ENCODE peak calls at places on chromosomes 4 and X, in eight cellular contexts. One of them, this sample, is unnamed. For H3K27me3, the result is how much of the 10 kb centered on the place peaks cover.

GRCh38 chr4:149766135-149766534 is 49.5 kb downstream of the IQCM start:
- DNase-seq in upper lobe of right lung: no peak
- DNase-seq in mesendoderm: no peak
- DNase-seq in endothelial cell of umbilical vein: no peak
- DNase-seq in psoas muscle: no peak
- DNase-seq in WERI-Rb-1: no peak
- DNase-seq in HepG2: no peak
- DNase-seq in Caco-2: no peak
- DNase-seq in this sample: no peak

GRCh38 chr4:95050980-95051688 is 293.4 kb downstream of the BMPR1B start:
- DNase-seq in upper lobe of right lung: no peak
- DNase-seq in mesendoderm: peak
- DNase-seq in psoas muscle: peak
- DNase-seq in Caco-2: no peak
- DNase-seq in HepG2: no peak
- DNase-seq in endothelial cell of umbilical vein: no peak
- DNase-seq in WERI-Rb-1: no peak
- DNase-seq in this sample: peak

GRCh38 chr4:167787231-167787630 is 305.1 kb upstream of the ANXA10 start:
- DNase-seq in endothelial cell of umbilical vein: no peak
- DNase-seq in mesendoderm: no peak
- DNase-seq in Caco-2: no peak
- DNase-seq in WERI-Rb-1: no peak
- DNase-seq in psoas muscle: no peak
- DNase-seq in upper lobe of right lung: no peak
- DNase-seq in HepG2: no peak
- DNase-seq in this sample: no peak

GRCh38 chr4:2962099-2962455 is 1.1 kb downstream of the NOP14 start:
- DNase-seq in Caco-2: no peak
- DNase-seq in upper lobe of right lung: no peak
- DNase-seq in HepG2: no peak
- DNase-seq in endothelial cell of umbilical vein: peak
- DNase-seq in mesendoderm: no peak
- DNase-seq in psoas muscle: no peak
- DNase-seq in WERI-Rb-1: no peak
- DNase-seq in this sample: no peak

GRCh38 chrX:153886915-153887314 is 942 bp upstream of the L1CAM start:
- DNase-seq in psoas muscle: no peak
- DNase-seq in upper lobe of right lung: no peak
- DNase-seq in HepG2: no peak
- DNase-seq in Caco-2: no peak
- DNase-seq in mesendoderm: peak
- DNase-seq in WERI-Rb-1: no peak
- DNase-seq in endothelial cell of umbilical vein: no peak
- DNase-seq in this sample: no peak

GRCh38 chrX:145716226-145716625 is 101.4 kb upstream of the SLITRK2 start:
- DNase-seq in endothelial cell of umbilical vein: no peak
- DNase-seq in Caco-2: no peak
- DNase-seq in mesendoderm: no peak
- DNase-seq in psoas muscle: no peak
- DNase-seq in HepG2: no peak
- DNase-seq in upper lobe of right lung: no peak
- DNase-seq in WERI-Rb-1: no peak
- DNase-seq in this sample: no peak

GRCh38 chr4:5206391-5206790 is 155.1 kb downstream of the STK32B start:
- DNase-seq in endothelial cell of umbilical vein: no peak
- DNase-seq in upper lobe of right lung: no peak
- DNase-seq in Caco-2: no peak
- DNase-seq in mesendoderm: no peak
- DNase-seq in WERI-Rb-1: no peak
- DNase-seq in psoas muscle: peak
- DNase-seq in HepG2: no peak
- DNase-seq in this sample: no peak

GRCh38 chrX:72269671-72270251 is 7.3 kb downstream of the RPS4X start:
- DNase-seq in upper lobe of right lung: no peak
- DNase-seq in HepG2: no peak
- DNase-seq in WERI-Rb-1: no peak
- DNase-seq in Caco-2: no peak
- DNase-seq in psoas muscle: no peak
- DNase-seq in endothelial cell of umbilical vein: peak
- DNase-seq in mesendoderm: no peak
- DNase-seq in this sample: no peak

GRCh38 chrX:137565921-137566745 is at the start of gene ZIC3:
- DNase-seq in HepG2: no peak
- DNase-seq in mesendoderm: peak
- DNase-seq in Caco-2: no peak
- DNase-seq in endothelial cell of umbilical vein: peak
- DNase-seq in WERI-Rb-1: no peak
- DNase-seq in upper lobe of right lung: peak
- DNase-seq in psoas muscle: peak
- DNase-seq in this sample: peak

GRCh38 chrX:67555578-67556203 is 11.9 kb downstream of the AR start:
- DNase-seq in endothelial cell of umbilical vein: peak
- DNase-seq in upper lobe of right lung: no peak
- DNase-seq in Caco-2: peak
- DNase-seq in psoas muscle: peak
- DNase-seq in HepG2: peak
- DNase-seq in WERI-Rb-1: peak
- DNase-seq in mesendoderm: peak
- DNase-seq in this sample: no peak

GRCh38 chr4:24063771-24064170 is 173.9 kb upstream of the PPARGC1A start:
- DNase-seq in upper lobe of right lung: no peak
- DNase-seq in HepG2: no peak
- DNase-seq in WERI-Rb-1: no peak
- DNase-seq in endothelial cell of umbilical vein: no peak
- DNase-seq in psoas muscle: no peak
- DNase-seq in mesendoderm: no peak
- DNase-seq in Caco-2: no peak
- DNase-seq in this sample: no peak

GRCh38 chr4:165379662-165380061 is 854 bp downstream of the CPE start:
- DNase-seq in HepG2: peak
- DNase-seq in Caco-2: no peak
- DNase-seq in upper lobe of right lung: no peak
- DNase-seq in psoas muscle: peak
- DNase-seq in WERI-Rb-1: peak
- DNase-seq in endothelial cell of umbilical vein: no peak
- DNase-seq in mesendoderm: peak
- DNase-seq in this sample: peak

GRCh38 chrX:124736553-124737240 is 390.3 kb downstream of the SH2D1A start:
- DNase-seq in WERI-Rb-1: no peak
- DNase-seq in HepG2: no peak
- DNase-seq in endothelial cell of umbilical vein: no peak
- DNase-seq in Caco-2: no peak
- DNase-seq in mesendoderm: peak
- DNase-seq in psoas muscle: no peak
- DNase-seq in upper lobe of right lung: no peak
- DNase-seq in this sample: no peak

GRCh38 chrX:2432298-2432863 is 68.4 kb downstream of the DHRSX start:
- DNase-seq in upper lobe of right lung: no peak
- DNase-seq in WERI-Rb-1: no peak
- DNase-seq in HepG2: no peak
- DNase-seq in Caco-2: no peak
- DNase-seq in mesendoderm: no peak
- DNase-seq in endothelial cell of umbilical vein: no peak
- DNase-seq in psoas muscle: no peak
- DNase-seq in this sample: no peak

GRCh38 chr4:148030486-148030885 is 298.6 kb downstream of the ARHGAP10 start:
- DNase-seq in upper lobe of right lung: no peak
- DNase-seq in HepG2: no peak
- DNase-seq in WERI-Rb-1: no peak
- DNase-seq in mesendoderm: no peak
- DNase-seq in endothelial cell of umbilical vein: no peak
- DNase-seq in psoas muscle: no peak
- DNase-seq in Caco-2: no peak
- DNase-seq in this sample: no peak

GRCh38 chrX:153648358-153649177 is 1.6 kb downstream of the DUSP9 start:
- DNase-seq in mesendoderm: no peak
- DNase-seq in Caco-2: no peak
- DNase-seq in psoas muscle: no peak
- DNase-seq in upper lobe of right lung: no peak
- DNase-seq in endothelial cell of umbilical vein: no peak
- DNase-seq in HepG2: no peak
- DNase-seq in WERI-Rb-1: no peak
- DNase-seq in this sample: peak

GRCh38 chr4:57110635-57111546 is 706 bp upstream of the IGFBP7 start:
- DNase-seq in HepG2: no peak
- DNase-seq in mesendoderm: peak
- DNase-seq in Caco-2: no peak
- DNase-seq in psoas muscle: no peak
- DNase-seq in endothelial cell of umbilical vein: peak
- DNase-seq in upper lobe of right lung: peak
- DNase-seq in WERI-Rb-1: peak
- DNase-seq in this sample: peak

GRCh38 chr4:123699823-123700822 is 303.5 kb downstream of the SPRY1 start:
- DNase-seq in HepG2: peak
- DNase-seq in upper lobe of right lung: no peak
- DNase-seq in mesendoderm: peak
- DNase-seq in WERI-Rb-1: no peak
- DNase-seq in endothelial cell of umbilical vein: peak
- DNase-seq in Caco-2: no peak
- DNase-seq in psoas muscle: no peak
- DNase-seq in this sample: no peak

GRCh38 chr4:90845777-90846176 is 718.6 kb downstream of the CCSER1 start:
- DNase-seq in Caco-2: no peak
- DNase-seq in endothelial cell of umbilical vein: peak
- DNase-seq in HepG2: no peak
- DNase-seq in WERI-Rb-1: no peak
- DNase-seq in upper lobe of right lung: no peak
- DNase-seq in psoas muscle: no peak
- DNase-seq in mesendoderm: no peak
- DNase-seq in this sample: no peak

GRCh38 chr4:74619931-74620702 is 174.2 kb downstream of the BTC start:
- DNase-seq in HepG2: no peak
- DNase-seq in WERI-Rb-1: no peak
- DNase-seq in mesendoderm: no peak
- DNase-seq in psoas muscle: no peak
- DNase-seq in endothelial cell of umbilical vein: peak
- DNase-seq in Caco-2: no peak
- DNase-seq in upper lobe of right lung: no peak
- DNase-seq in this sample: no peak

GRCh38 chr4:40888916-40889315 is 139.2 kb downstream of the NSUN7 start:
- DNase-seq in endothelial cell of umbilical vein: no peak
- DNase-seq in WERI-Rb-1: no peak
- DNase-seq in Caco-2: no peak
- DNase-seq in psoas muscle: no peak
- DNase-seq in HepG2: no peak
- DNase-seq in upper lobe of right lung: no peak
- DNase-seq in mesendoderm: no peak
- DNase-seq in this sample: no peak

GRCh38 chr4:99945718-99946345 is 586 bp downstream of the DNAJB14 start:
- DNase-seq in Caco-2: peak
- DNase-seq in WERI-Rb-1: no peak
- DNase-seq in mesendoderm: peak
- DNase-seq in HepG2: peak
- DNase-seq in upper lobe of right lung: no peak
- DNase-seq in endothelial cell of umbilical vein: peak
- DNase-seq in psoas muscle: no peak
- DNase-seq in this sample: peak

GRCh38 chrX:152814048-152814447 is 16.5 kb downstream of the CETN2 start:
- DNase-seq in HepG2: no peak
- DNase-seq in endothelial cell of umbilical vein: peak
- DNase-seq in mesendoderm: no peak
- DNase-seq in upper lobe of right lung: no peak
- DNase-seq in WERI-Rb-1: no peak
- DNase-seq in psoas muscle: no peak
- DNase-seq in Caco-2: no peak
- DNase-seq in this sample: no peak

DNA sequence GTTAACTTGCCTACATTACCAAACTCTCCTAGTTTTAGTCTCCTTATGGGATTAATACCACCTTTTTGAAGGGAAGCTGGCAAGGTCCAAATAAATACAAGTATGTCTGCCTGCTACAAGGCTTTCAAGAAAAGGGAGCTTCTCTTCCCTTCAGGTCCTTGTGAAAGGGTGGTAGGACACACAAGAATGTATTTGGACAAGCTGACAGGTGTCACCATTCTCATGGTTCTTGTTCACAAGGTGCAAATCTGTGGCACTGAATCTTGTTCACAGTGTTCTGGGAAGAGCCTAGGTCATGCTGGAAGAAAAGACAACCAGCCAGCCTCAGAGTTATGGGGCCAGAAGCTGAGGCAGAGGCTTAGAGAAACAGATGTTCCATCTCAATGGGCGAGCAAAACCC is 41.9 kb downstream of the GPC3 start:
- DNase-seq in Caco-2: no peak
- DNase-seq in psoas muscle: no peak
- DNase-seq in mesendoderm: no peak
- DNase-seq in HepG2: no peak
- DNase-seq in WERI-Rb-1: no peak
- DNase-seq in endothelial cell of umbilical vein: no peak
- DNase-seq in upper lobe of right lung: no peak
- DNase-seq in this sample: no peak
- H3K27me3 ChIP-seq in Caco-2: under half
- H3K27me3 ChIP-seq in psoas muscle: under half
- H3K27me3 ChIP-seq in mesendoderm: under half
- H3K27me3 ChIP-seq in HepG2: under half
- H3K27me3 ChIP-seq in WERI-Rb-1: under half
- H3K27me3 ChIP-seq in endothelial cell of umbilical vein: under half
- H3K27me3 ChIP-seq in upper lobe of right lung: under half
- H3K27me3 ChIP-seq in this sample: under half

GRCh38 chrX:151515233-151515632 is 48.2 kb upstream of the PASD1 start:
- DNase-seq in endothelial cell of umbilical vein: no peak
- DNase-seq in upper lobe of right lung: no peak
- DNase-seq in Caco-2: no peak
- DNase-seq in mesendoderm: no peak
- DNase-seq in psoas muscle: no peak
- DNase-seq in WERI-Rb-1: no peak
- DNase-seq in HepG2: no peak
- DNase-seq in this sample: no peak
- H3K27me3 ChIP-seq in endothelial cell of umbilical vein: under half
- H3K27me3 ChIP-seq in upper lobe of right lung: under half
- H3K27me3 ChIP-seq in Caco-2: under half
- H3K27me3 ChIP-seq in mesendoderm: under half
- H3K27me3 ChIP-seq in psoas muscle: under half
- H3K27me3 ChIP-seq in WERI-Rb-1: under half
- H3K27me3 ChIP-seq in HepG2: under half
- H3K27me3 ChIP-seq in this sample: under half

GRCh38 chrX:132757066-132757623 is 201.3 kb downstream of the HS6ST2 start:
- DNase-seq in mesendoderm: peak
- DNase-seq in endothelial cell of umbilical vein: no peak
- DNase-seq in Caco-2: no peak
- DNase-seq in WERI-Rb-1: no peak
- DNase-seq in HepG2: no peak
- DNase-seq in upper lobe of right lung: no peak
- DNase-seq in psoas muscle: no peak
- DNase-seq in this sample: no peak
- H3K27me3 ChIP-seq in mesendoderm: under half
- H3K27me3 ChIP-seq in endothelial cell of umbilical vein: under half
- H3K27me3 ChIP-seq in Caco-2: under half
- H3K27me3 ChIP-seq in WERI-Rb-1: under half
- H3K27me3 ChIP-seq in HepG2: under half
- H3K27me3 ChIP-seq in upper lobe of right lung: under half
- H3K27me3 ChIP-seq in psoas muscle: under half
- H3K27me3 ChIP-seq in this sample: under half

DNA sequence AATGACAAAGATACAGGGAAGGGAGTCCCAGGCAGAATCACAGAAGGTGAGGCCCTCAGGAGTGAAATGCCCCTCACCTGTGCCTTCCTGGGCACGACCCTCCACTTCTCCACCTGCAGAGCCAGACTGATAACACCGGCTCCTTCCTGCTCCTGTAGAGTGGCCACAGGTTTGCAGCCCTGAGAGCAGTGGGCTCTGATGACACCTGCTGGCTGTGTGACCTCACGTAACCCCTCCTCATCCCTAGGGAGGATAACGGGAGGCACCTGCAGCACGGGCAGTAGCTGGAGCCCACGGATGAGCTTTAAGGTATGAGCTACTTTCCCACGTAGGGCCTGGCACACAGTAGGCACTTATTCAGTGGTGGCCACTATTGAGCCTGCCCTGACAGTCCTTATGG is 25.5 kb upstream of the MAN2B2 start:
- DNase-seq in upper lobe of right lung: no peak
- DNase-seq in mesendoderm: peak
- DNase-seq in Caco-2: no peak
- DNase-seq in WERI-Rb-1: peak
- DNase-seq in HepG2: no peak
- DNase-seq in endothelial cell of umbilical vein: no peak
- DNase-seq in psoas muscle: no peak
- DNase-seq in this sample: no peak
- H3K27me3 ChIP-seq in upper lobe of right lung: under half
- H3K27me3 ChIP-seq in mesendoderm: under half
- H3K27me3 ChIP-seq in Caco-2: under half
- H3K27me3 ChIP-seq in WERI-Rb-1: under half
- H3K27me3 ChIP-seq in HepG2: under half
- H3K27me3 ChIP-seq in endothelial cell of umbilical vein: under half
- H3K27me3 ChIP-seq in psoas muscle: under half
- H3K27me3 ChIP-seq in this sample: under half